ENCODE peak calls at places on chromosomes 3 and 15, in seven cellular contexts. One of them, this sample, is unnamed.
A peak's percentile ranks its signal among the peaks of the same experiment; 100 is the strongest.

GRCh38 chr3:39022275-39022630 is 29.5 kb downstream of the SCN11A start:
- DNase-seq in colonic mucosa: no peak
- DNase-seq in HFFc6: no peak
- DNase-seq in keratinocyte: no peak
- DNase-seq in endothelial cell: no peak
- DNase-seq in RWPE1: no peak
- DNase-seq in osteocyte: no peak
- DNase-seq in this sample: no peak

GRCh38 chr3:128578346-128578745 is 72.3 kb downstream of the RPN1 start:
- DNase-seq in RWPE1: no peak
- DNase-seq in endothelial cell: no peak
- DNase-seq in keratinocyte: no peak
- DNase-seq in colonic mucosa: no peak
- DNase-seq in osteocyte: no peak
- DNase-seq in HFFc6: no peak
- DNase-seq in this sample: no peak

GRCh38 chr15:73175382-73175781 is 123.1 kb downstream of the NEO1 start:
- DNase-seq in RWPE1: no peak
- DNase-seq in endothelial cell: no peak
- DNase-seq in keratinocyte: no peak
- DNase-seq in HFFc6: no peak
- DNase-seq in osteocyte: no peak
- DNase-seq in colonic mucosa: no peak
- DNase-seq in this sample: no peak

GRCh38 chr15:75347222-75348033 is 589 bp downstream of the NEIL1 start:
- DNase-seq in HFFc6: no peak
- DNase-seq in endothelial cell: peak; percentile 63
- DNase-seq in colonic mucosa: peak; percentile 85
- DNase-seq in RWPE1: peak; percentile 41
- DNase-seq in keratinocyte: no peak
- DNase-seq in osteocyte: no peak
- DNase-seq in this sample: peak; percentile 70

GRCh38 chr3:632571-633170 is 436.1 kb downstream of the CHL1 start:
- DNase-seq in keratinocyte: peak; percentile 33
- DNase-seq in endothelial cell: peak; percentile 4
- DNase-seq in RWPE1: no peak
- DNase-seq in osteocyte: no peak
- DNase-seq in HFFc6: peak; percentile 4
- DNase-seq in colonic mucosa: peak; percentile 50
- DNase-seq in this sample: no peak

GRCh38 chr3:20527368-20527767 is 341.4 kb upstream of the SGO1 start:
- DNase-seq in colonic mucosa: no peak
- DNase-seq in RWPE1: no peak
- DNase-seq in keratinocyte: no peak
- DNase-seq in osteocyte: no peak
- DNase-seq in HFFc6: no peak
- DNase-seq in endothelial cell: no peak
- DNase-seq in this sample: no peak

GRCh38 chr3:61315874-61316273 is 64.6 kb upstream of the FHIT start:
- DNase-seq in endothelial cell: peak; percentile 59
- DNase-seq in colonic mucosa: no peak
- DNase-seq in osteocyte: no peak
- DNase-seq in HFFc6: no peak
- DNase-seq in keratinocyte: no peak
- DNase-seq in RWPE1: no peak
- DNase-seq in this sample: no peak

GRCh38 chr3:59320080-59320479 is 270.3 kb upstream of the CFAP20DC start:
- DNase-seq in endothelial cell: no peak
- DNase-seq in HFFc6: no peak
- DNase-seq in osteocyte: no peak
- DNase-seq in colonic mucosa: no peak
- DNase-seq in keratinocyte: no peak
- DNase-seq in RWPE1: no peak
- DNase-seq in this sample: no peak

GRCh38 chr3:53243165-53243564 is 12.7 kb downstream of the TKT start:
- DNase-seq in endothelial cell: peak; percentile 21
- DNase-seq in HFFc6: peak; percentile 87
- DNase-seq in RWPE1: no peak
- DNase-seq in colonic mucosa: no peak
- DNase-seq in osteocyte: peak; percentile 93
- DNase-seq in keratinocyte: no peak
- DNase-seq in this sample: no peak

GRCh38 chr15:80163897-80164296 is 11.1 kb downstream of the FAH start:
- DNase-seq in RWPE1: no peak
- DNase-seq in colonic mucosa: no peak
- DNase-seq in keratinocyte: no peak
- DNase-seq in HFFc6: no peak
- DNase-seq in endothelial cell: no peak
- DNase-seq in osteocyte: no peak
- DNase-seq in this sample: no peak

GRCh38 chr3:32186097-32186496 is 52.4 kb upstream of the CMTM8 start:
- DNase-seq in keratinocyte: no peak
- DNase-seq in colonic mucosa: no peak
- DNase-seq in osteocyte: no peak
- DNase-seq in endothelial cell: no peak
- DNase-seq in RWPE1: no peak
- DNase-seq in HFFc6: no peak
- DNase-seq in this sample: no peak

GRCh38 chr15:45668386-45668785 is 33.6 kb downstream of the SQOR start:
- DNase-seq in osteocyte: no peak
- DNase-seq in endothelial cell: no peak
- DNase-seq in RWPE1: no peak
- DNase-seq in keratinocyte: no peak
- DNase-seq in HFFc6: no peak
- DNase-seq in colonic mucosa: no peak
- DNase-seq in this sample: peak; percentile 55

GRCh38 chr3:174276826-174277225 is 582.3 kb upstream of the NAALADL2 start:
- DNase-seq in osteocyte: no peak
- DNase-seq in keratinocyte: no peak
- DNase-seq in RWPE1: no peak
- DNase-seq in HFFc6: no peak
- DNase-seq in colonic mucosa: no peak
- DNase-seq in endothelial cell: no peak
- DNase-seq in this sample: no peak

GRCh38 chr15:75346796-75347221 is at the start of gene NEIL1:
- DNase-seq in colonic mucosa: peak; percentile 63
- DNase-seq in HFFc6: no peak
- DNase-seq in osteocyte: no peak
- DNase-seq in RWPE1: no peak
- DNase-seq in endothelial cell: peak; percentile 63
- DNase-seq in keratinocyte: no peak
- DNase-seq in this sample: no peak

GRCh38 chr15:55917881-55918296 is 75.5 kb downstream of the NEDD4 start:
- DNase-seq in RWPE1: peak; percentile 50
- DNase-seq in HFFc6: peak; percentile 93
- DNase-seq in osteocyte: no peak
- DNase-seq in colonic mucosa: peak; percentile 41
- DNase-seq in keratinocyte: peak; percentile 69
- DNase-seq in endothelial cell: no peak
- DNase-seq in this sample: no peak

GRCh38 chr3:19399356-19399755 is 251.0 kb downstream of the KCNH8 start:
- DNase-seq in RWPE1: no peak
- DNase-seq in keratinocyte: no peak
- DNase-seq in endothelial cell: no peak
- DNase-seq in osteocyte: no peak
- DNase-seq in HFFc6: no peak
- DNase-seq in colonic mucosa: no peak
- DNase-seq in this sample: no peak

GRCh38 chr3:53753518-53754183 is 92.6 kb downstream of the CHDH start:
- DNase-seq in colonic mucosa: no peak
- DNase-seq in RWPE1: no peak
- DNase-seq in keratinocyte: no peak
- DNase-seq in HFFc6: no peak
- DNase-seq in endothelial cell: no peak
- DNase-seq in osteocyte: no peak
- DNase-seq in this sample: no peak

DNA sequence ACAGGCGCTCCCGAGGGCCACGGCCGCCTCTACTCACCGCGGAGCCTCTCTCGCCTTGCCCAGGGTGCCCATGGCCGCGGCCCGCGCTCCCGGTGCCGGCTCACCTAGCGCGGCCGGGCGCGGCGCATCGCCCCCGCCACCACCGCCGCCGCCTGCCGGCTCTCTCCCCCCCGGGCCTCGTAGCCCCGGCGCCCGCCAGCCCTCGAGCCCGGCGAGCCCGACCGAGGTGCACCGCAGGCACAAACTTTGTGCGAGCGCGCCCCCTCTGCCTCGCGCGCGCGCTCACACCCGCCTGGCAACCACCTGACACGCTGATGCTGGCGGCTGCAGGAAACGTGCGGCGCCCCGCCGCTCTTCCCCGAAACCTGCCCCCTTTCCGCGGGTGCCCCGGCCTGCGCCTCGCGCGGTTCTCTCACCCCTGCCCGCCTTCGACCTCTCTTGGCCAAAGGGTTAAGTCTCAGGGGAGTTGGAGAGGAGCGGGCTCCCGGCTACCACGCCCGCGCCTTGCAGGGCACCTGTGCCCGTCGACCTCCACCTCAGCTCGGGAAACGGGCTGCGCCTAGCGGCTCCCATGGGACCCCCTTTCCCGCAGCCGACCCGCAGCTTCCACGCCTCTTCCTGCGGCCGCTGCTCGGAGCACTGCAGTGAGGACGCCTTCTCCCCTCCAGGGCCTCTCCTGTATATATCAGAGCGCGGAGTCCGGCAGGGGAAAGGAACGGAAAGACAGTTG is at the start of gene RASGRP1:
- DNase-seq in HFFc6: peak; percentile 10
- DNase-seq in osteocyte: peak; percentile 87
- DNase-seq in colonic mucosa: peak; percentile 75
- DNase-seq in endothelial cell: peak; percentile 67
- DNase-seq in keratinocyte: no peak
- DNase-seq in RWPE1: peak; percentile 47
- DNase-seq in this sample: peak; percentile 74
- TF ChIP-seq CTCF in HFFc6: no peak
- TF ChIP-seq CTCF in osteocyte: no peak
- TF ChIP-seq CTCF in colonic mucosa: no peak
- TF ChIP-seq CTCF in endothelial cell: no peak
- TF ChIP-seq CTCF in keratinocyte: peak; percentile 52
- TF ChIP-seq CTCF in RWPE1: no peak
- TF ChIP-seq CTCF in this sample: no peak

GRCh38 chr15:69792823-69793222 is 304.9 kb downstream of the TLE3 start:
- DNase-seq in HFFc6: no peak
- DNase-seq in osteocyte: peak; percentile 60
- DNase-seq in keratinocyte: no peak
- DNase-seq in colonic mucosa: no peak
- DNase-seq in endothelial cell: no peak
- DNase-seq in RWPE1: no peak
- DNase-seq in this sample: no peak

GRCh38 chr15:69795601-69796000 is 302.1 kb downstream of the TLE3 start:
- DNase-seq in HFFc6: no peak
- DNase-seq in osteocyte: peak; percentile 64
- DNase-seq in endothelial cell: no peak
- DNase-seq in RWPE1: no peak
- DNase-seq in keratinocyte: no peak
- DNase-seq in colonic mucosa: no peak
- DNase-seq in this sample: no peak

GRCh38 chr15:69793436-69793782 is 304.3 kb downstream of the TLE3 start:
- DNase-seq in RWPE1: no peak
- DNase-seq in osteocyte: peak; percentile 54
- DNase-seq in colonic mucosa: no peak
- DNase-seq in keratinocyte: no peak
- DNase-seq in endothelial cell: no peak
- DNase-seq in HFFc6: no peak
- DNase-seq in this sample: no peak

GRCh38 chr15:69794643-69795461 is 302.9 kb downstream of the TLE3 start:
- DNase-seq in keratinocyte: no peak
- DNase-seq in endothelial cell: no peak
- DNase-seq in osteocyte: peak; percentile 80
- DNase-seq in HFFc6: peak; percentile 45
- DNase-seq in RWPE1: peak; percentile 43
- DNase-seq in colonic mucosa: no peak
- DNase-seq in this sample: no peak

DNA sequence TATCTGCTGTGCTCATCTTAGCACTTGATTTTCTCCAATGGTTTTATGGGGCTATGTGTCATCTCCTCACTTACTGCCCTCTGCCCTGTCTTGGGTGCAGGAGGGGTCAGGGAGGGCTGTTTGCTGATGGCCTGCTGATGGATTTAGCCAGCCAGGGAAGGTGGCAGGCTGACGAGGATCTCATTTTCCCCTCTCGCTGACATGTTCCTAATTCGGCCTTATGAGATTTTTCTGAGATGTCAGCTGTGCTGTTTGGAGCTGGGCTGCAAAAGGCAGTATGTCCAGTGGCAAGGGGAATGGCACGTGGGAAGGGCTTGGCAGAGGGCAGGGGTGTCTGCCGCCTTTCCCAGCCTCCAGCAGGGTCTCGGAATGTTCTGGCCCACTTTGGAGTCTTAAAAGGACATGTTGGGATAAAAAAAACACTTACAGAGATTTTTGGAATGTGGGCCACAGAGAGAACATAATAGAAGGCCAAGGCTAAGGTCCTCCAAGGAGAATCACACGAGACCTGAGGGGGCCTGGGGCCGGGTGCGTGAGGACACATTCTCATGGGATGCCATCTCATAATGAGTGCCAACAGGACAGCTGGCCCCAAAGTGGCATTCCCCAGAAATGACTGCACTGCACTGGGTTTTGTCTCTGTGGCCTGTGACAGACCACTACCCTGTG is 303.8 kb downstream of the TLE3 start:
- DNase-seq in endothelial cell: no peak
- DNase-seq in osteocyte: peak; percentile 73
- DNase-seq in HFFc6: no peak
- DNase-seq in RWPE1: no peak
- DNase-seq in colonic mucosa: no peak
- DNase-seq in keratinocyte: no peak
- DNase-seq in this sample: no peak
- TF ChIP-seq CTCF in endothelial cell: no peak
- TF ChIP-seq CTCF in osteocyte: no peak
- TF ChIP-seq CTCF in HFFc6: no peak
- TF ChIP-seq CTCF in RWPE1: no peak
- TF ChIP-seq CTCF in colonic mucosa: no peak
- TF ChIP-seq CTCF in keratinocyte: no peak
- TF ChIP-seq CTCF in this sample: no peak

GRCh38 chr3:156674911-156675743 is 737 bp downstream of the TIPARP start:
- DNase-seq in colonic mucosa: peak; percentile 68
- DNase-seq in endothelial cell: peak; percentile 58
- DNase-seq in keratinocyte: no peak
- DNase-seq in HFFc6: peak; percentile 15
- DNase-seq in RWPE1: no peak
- DNase-seq in osteocyte: peak; percentile 87
- DNase-seq in this sample: peak; percentile 72
- TF ChIP-seq CTCF in colonic mucosa: peak; percentile 31
- TF ChIP-seq CTCF in endothelial cell: peak; percentile 70
- TF ChIP-seq CTCF in keratinocyte: peak; percentile 51
- TF ChIP-seq CTCF in HFFc6: peak; percentile 77
- TF ChIP-seq CTCF in RWPE1: peak; percentile 36
- TF ChIP-seq CTCF in osteocyte: peak; percentile 63
- TF ChIP-seq CTCF in this sample: peak; percentile 24

DNA sequence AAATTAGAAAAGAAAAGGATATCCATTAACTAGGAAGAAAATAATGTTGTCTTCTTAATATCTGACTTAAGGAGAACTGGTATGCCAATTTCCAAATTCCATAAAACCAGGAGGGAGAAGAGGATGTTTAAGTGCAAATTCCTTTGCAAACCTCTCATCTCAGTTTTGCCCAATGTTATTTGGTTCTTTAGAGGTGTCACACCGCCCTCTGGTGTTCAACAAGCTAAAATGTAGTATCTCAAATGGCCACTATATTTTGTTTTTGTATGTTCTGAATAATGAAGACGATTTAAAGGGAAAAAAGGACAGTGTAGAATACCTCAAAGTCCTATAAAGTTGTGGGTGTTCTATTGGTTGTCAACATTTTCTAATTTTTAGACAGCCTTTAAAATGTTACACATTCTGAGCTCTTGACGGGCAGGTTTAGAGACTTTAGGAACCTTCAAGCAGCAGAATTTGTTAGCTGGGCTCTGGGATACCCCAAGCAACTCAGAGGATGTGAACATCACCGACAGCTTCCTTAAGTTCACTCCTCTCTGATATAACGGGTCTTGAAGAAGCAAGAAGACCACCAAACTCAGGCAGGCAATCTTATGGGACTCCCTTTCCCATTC is 458.3 kb downstream of the MFSD1 start:
- DNase-seq in HFFc6: peak; percentile 74
- DNase-seq in keratinocyte: no peak
- DNase-seq in colonic mucosa: peak; percentile 58
- DNase-seq in osteocyte: no peak
- DNase-seq in RWPE1: peak; percentile 33
- DNase-seq in endothelial cell: peak; percentile 55
- DNase-seq in this sample: no peak
- TF ChIP-seq CTCF in HFFc6: peak; percentile 94
- TF ChIP-seq CTCF in keratinocyte: peak; percentile 39
- TF ChIP-seq CTCF in colonic mucosa: peak; percentile 47
- TF ChIP-seq CTCF in osteocyte: peak; percentile 81
- TF ChIP-seq CTCF in RWPE1: peak; percentile 71
- TF ChIP-seq CTCF in endothelial cell: peak; percentile 83
- TF ChIP-seq CTCF in this sample: peak; percentile 40

This sample was measured in left lung.